ENCODE peak calls at places on chromosomes 2 and 18, in eight cellular contexts. One of them, this sample, is unnamed.

GRCh38 chr2:173770936-173771678 is 194.1 kb downstream of the SP3 start:
- DNase-seq in A549: no peak
- DNase-seq in Peyer's patch: no peak
- DNase-seq in gastrocnemius medialis: no peak
- DNase-seq in prostate gland: no peak
- DNase-seq in adrenal gland: no peak
- DNase-seq in transverse colon: no peak
- DNase-seq in body of pancreas: no peak
- DNase-seq in this sample: peak; percentile 4

GRCh38 chr18:44309185-44309584 is 371.5 kb upstream of the SETBP1 start:
- DNase-seq in body of pancreas: no peak
- DNase-seq in A549: no peak
- DNase-seq in adrenal gland: no peak
- DNase-seq in Peyer's patch: no peak
- DNase-seq in prostate gland: no peak
- DNase-seq in transverse colon: no peak
- DNase-seq in gastrocnemius medialis: no peak
- DNase-seq in this sample: no peak

GRCh38 chr2:163467206-163467605 is 268.6 kb downstream of the FIGN start:
- DNase-seq in Peyer's patch: no peak
- DNase-seq in A549: no peak
- DNase-seq in prostate gland: no peak
- DNase-seq in adrenal gland: no peak
- DNase-seq in body of pancreas: no peak
- DNase-seq in transverse colon: no peak
- DNase-seq in gastrocnemius medialis: peak; percentile 13
- DNase-seq in this sample: no peak

GRCh38 chr2:23905155-23905554 is 21.8 kb downstream of the ATAD2B start:
- DNase-seq in A549: no peak
- DNase-seq in transverse colon: no peak
- DNase-seq in body of pancreas: no peak
- DNase-seq in prostate gland: no peak
- DNase-seq in gastrocnemius medialis: no peak
- DNase-seq in Peyer's patch: no peak
- DNase-seq in adrenal gland: no peak
- DNase-seq in this sample: no peak

GRCh38 chr2:113105047-113105446 is 22.4 kb upstream of the IL1RN start:
- DNase-seq in adrenal gland: no peak
- DNase-seq in gastrocnemius medialis: no peak
- DNase-seq in A549: peak; percentile 36
- DNase-seq in transverse colon: no peak
- DNase-seq in body of pancreas: no peak
- DNase-seq in prostate gland: no peak
- DNase-seq in Peyer's patch: no peak
- DNase-seq in this sample: no peak

GRCh38 chr2:190858817-190859216 is 21.8 kb upstream of the GLS start:
- DNase-seq in prostate gland: no peak
- DNase-seq in Peyer's patch: no peak
- DNase-seq in gastrocnemius medialis: no peak
- DNase-seq in adrenal gland: no peak
- DNase-seq in A549: no peak
- DNase-seq in body of pancreas: no peak
- DNase-seq in transverse colon: no peak
- DNase-seq in this sample: no peak

GRCh38 chr2:174964404-174964803 is 40.8 kb downstream of the CHN1 start:
- DNase-seq in transverse colon: no peak
- DNase-seq in body of pancreas: no peak
- DNase-seq in gastrocnemius medialis: no peak
- DNase-seq in Peyer's patch: no peak
- DNase-seq in A549: no peak
- DNase-seq in prostate gland: no peak
- DNase-seq in adrenal gland: no peak
- DNase-seq in this sample: no peak

GRCh38 chr2:12350821-12351220 is 365.9 kb upstream of the TRIB2 start:
- DNase-seq in transverse colon: no peak
- DNase-seq in A549: no peak
- DNase-seq in Peyer's patch: no peak
- DNase-seq in adrenal gland: no peak
- DNase-seq in gastrocnemius medialis: no peak
- DNase-seq in body of pancreas: no peak
- DNase-seq in prostate gland: no peak
- DNase-seq in this sample: no peak

GRCh38 chr2:230011617-230012016 is 57.1 kb downstream of the SLC16A14 start:
- DNase-seq in Peyer's patch: no peak
- DNase-seq in gastrocnemius medialis: no peak
- DNase-seq in prostate gland: no peak
- DNase-seq in transverse colon: no peak
- DNase-seq in adrenal gland: no peak
- DNase-seq in A549: no peak
- DNase-seq in body of pancreas: no peak
- DNase-seq in this sample: no peak

GRCh38 chr2:226256237-226256636 is 543.4 kb downstream of the IRS1 start:
- DNase-seq in adrenal gland: no peak
- DNase-seq in prostate gland: no peak
- DNase-seq in gastrocnemius medialis: no peak
- DNase-seq in Peyer's patch: no peak
- DNase-seq in body of pancreas: no peak
- DNase-seq in transverse colon: no peak
- DNase-seq in A549: peak; percentile 53
- DNase-seq in this sample: no peak

GRCh38 chr18:44320619-44321460 is 359.8 kb upstream of the SETBP1 start:
- DNase-seq in prostate gland: no peak
- DNase-seq in body of pancreas: no peak
- DNase-seq in Peyer's patch: no peak
- DNase-seq in adrenal gland: no peak
- DNase-seq in gastrocnemius medialis: no peak
- DNase-seq in transverse colon: no peak
- DNase-seq in A549: peak; percentile 4
- DNase-seq in this sample: no peak

GRCh38 chr2:21263622-21264021 is 139.9 kb downstream of the TDRD15 start:
- DNase-seq in Peyer's patch: no peak
- DNase-seq in transverse colon: no peak
- DNase-seq in adrenal gland: no peak
- DNase-seq in body of pancreas: no peak
- DNase-seq in A549: no peak
- DNase-seq in gastrocnemius medialis: no peak
- DNase-seq in prostate gland: no peak
- DNase-seq in this sample: no peak

DNA sequence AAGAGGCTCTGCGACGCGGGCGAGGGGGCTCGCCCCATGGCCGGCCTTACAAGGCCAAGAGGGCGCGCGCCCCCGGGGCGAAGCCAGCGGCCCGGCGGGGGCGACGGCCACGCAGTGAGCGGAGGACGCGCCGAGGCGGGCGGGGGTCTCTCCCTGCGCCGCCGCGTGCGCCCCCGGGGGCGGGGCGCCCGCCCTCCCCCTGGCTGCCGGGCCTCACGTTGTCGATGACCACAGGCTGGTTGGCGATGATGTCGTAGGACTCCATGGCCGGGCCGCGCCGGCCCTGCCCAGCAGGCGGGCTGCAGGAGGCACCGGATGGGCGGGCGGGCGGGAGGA is 250 bp downstream of the ACTR1B start:
- DNase-seq in body of pancreas: no peak
- DNase-seq in gastrocnemius medialis: no peak
- DNase-seq in Peyer's patch: no peak
- DNase-seq in adrenal gland: no peak
- DNase-seq in transverse colon: no peak
- DNase-seq in A549: no peak
- DNase-seq in prostate gland: no peak
- DNase-seq in this sample: no peak
- TF ChIP-seq POLR2A in body of pancreas: no peak
- TF ChIP-seq POLR2A in gastrocnemius medialis: no peak
- TF ChIP-seq POLR2A in Peyer's patch: no peak
- TF ChIP-seq POLR2A in adrenal gland: no peak
- TF ChIP-seq POLR2A in transverse colon: no peak
- TF ChIP-seq POLR2A in A549: no peak
- TF ChIP-seq POLR2A in prostate gland: no peak
- TF ChIP-seq POLR2A in this sample: no peak

DNA sequence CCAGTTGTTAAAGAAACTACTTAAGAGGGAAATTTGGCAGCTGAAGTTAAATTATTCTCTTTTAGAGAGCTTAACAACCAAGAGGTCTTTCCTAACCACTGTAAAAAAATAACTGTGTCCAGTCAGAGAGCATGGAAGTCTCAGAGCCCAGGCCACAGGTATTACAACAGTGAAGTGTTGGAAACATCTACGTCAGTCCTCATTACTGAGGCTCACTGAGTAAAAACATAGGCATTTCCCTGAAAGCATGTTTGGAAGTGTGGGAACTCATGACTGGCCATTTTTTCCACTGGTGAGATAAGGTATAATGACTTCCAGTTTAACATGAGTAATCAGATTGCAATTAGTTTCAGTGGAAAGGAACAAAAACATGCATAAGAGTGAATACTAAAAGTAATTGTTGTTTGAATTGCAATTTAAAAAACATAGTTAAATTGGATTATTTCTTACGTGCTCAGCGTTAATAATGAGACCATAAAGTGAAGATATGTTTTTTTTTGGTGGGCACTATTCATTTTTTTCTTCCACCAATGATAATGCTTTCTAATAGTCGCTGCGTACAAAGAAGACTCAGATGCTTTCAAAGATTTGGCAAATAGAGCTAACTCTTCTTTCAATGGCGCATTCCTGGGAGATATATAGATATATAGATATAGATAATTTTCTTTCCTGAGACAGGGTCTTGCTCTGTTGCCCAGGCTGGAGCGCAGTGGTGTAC is 60.8 kb downstream of the EFEMP1 start:
- DNase-seq in A549: peak; percentile 94
- DNase-seq in body of pancreas: no peak
- DNase-seq in Peyer's patch: no peak
- DNase-seq in transverse colon: no peak
- DNase-seq in adrenal gland: peak; percentile 77
- DNase-seq in gastrocnemius medialis: peak; percentile 39
- DNase-seq in prostate gland: no peak
- DNase-seq in this sample: no peak
- TF ChIP-seq POLR2A in A549: no peak
- TF ChIP-seq POLR2A in body of pancreas: no peak
- TF ChIP-seq POLR2A in Peyer's patch: no peak
- TF ChIP-seq POLR2A in transverse colon: no peak
- TF ChIP-seq POLR2A in adrenal gland: no peak
- TF ChIP-seq POLR2A in gastrocnemius medialis: no peak
- TF ChIP-seq POLR2A in prostate gland: no peak
- TF ChIP-seq POLR2A in this sample: no peak

GRCh38 chr2:233769260-233769659 is 8.9 kb upstream of the MROH2A start:
- DNase-seq in A549: no peak
- DNase-seq in adrenal gland: no peak
- DNase-seq in body of pancreas: no peak
- DNase-seq in Peyer's patch: no peak
- DNase-seq in prostate gland: no peak
- DNase-seq in gastrocnemius medialis: no peak
- DNase-seq in transverse colon: no peak
- DNase-seq in this sample: no peak

GRCh38 chr2:233764264-233764663 is 4.2 kb downstream of the UGT1A1 start:
- DNase-seq in prostate gland: no peak
- DNase-seq in Peyer's patch: no peak
- DNase-seq in transverse colon: peak; percentile 34
- DNase-seq in adrenal gland: no peak
- DNase-seq in body of pancreas: no peak
- DNase-seq in A549: peak; percentile 66
- DNase-seq in gastrocnemius medialis: no peak
- DNase-seq in this sample: no peak

GRCh38 chr2:233766416-233766815 is 6.3 kb downstream of the UGT1A1 start:
- DNase-seq in Peyer's patch: no peak
- DNase-seq in gastrocnemius medialis: no peak
- DNase-seq in body of pancreas: no peak
- DNase-seq in transverse colon: peak; percentile 27
- DNase-seq in adrenal gland: no peak
- DNase-seq in prostate gland: no peak
- DNase-seq in A549: no peak
- DNase-seq in this sample: no peak

GRCh38 chr2:233761040-233761769 is 1.1 kb downstream of the UGT1A1 start:
- DNase-seq in transverse colon: no peak
- DNase-seq in prostate gland: no peak
- DNase-seq in adrenal gland: no peak
- DNase-seq in A549: no peak
- DNase-seq in body of pancreas: no peak
- DNase-seq in Peyer's patch: no peak
- DNase-seq in gastrocnemius medialis: no peak
- DNase-seq in this sample: no peak

DNA sequence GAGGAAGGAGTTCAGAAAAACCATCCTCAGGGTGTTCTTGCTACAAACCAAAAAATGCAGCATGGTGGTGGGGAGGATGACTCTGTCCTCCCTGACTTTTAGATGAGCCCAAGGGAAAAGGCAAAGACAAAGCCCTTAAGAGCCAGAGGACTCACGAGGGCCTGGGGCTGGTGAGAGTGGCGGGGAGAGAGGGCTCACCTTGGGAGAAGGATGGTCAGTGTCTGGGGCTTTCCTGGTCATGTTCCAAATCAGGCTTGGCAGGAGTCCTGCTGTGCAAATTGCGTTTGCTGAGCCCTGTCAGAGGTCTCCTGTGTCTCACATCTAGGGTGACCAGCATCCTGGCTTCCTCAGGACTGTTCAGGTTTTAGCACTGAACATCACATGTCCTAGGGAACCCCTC is 4.7 kb downstream of the UGT1A1 start:
- DNase-seq in Peyer's patch: no peak
- DNase-seq in adrenal gland: no peak
- DNase-seq in gastrocnemius medialis: no peak
- DNase-seq in body of pancreas: no peak
- DNase-seq in prostate gland: no peak
- DNase-seq in A549: no peak
- DNase-seq in transverse colon: no peak
- DNase-seq in this sample: no peak
- TF ChIP-seq POLR2A in Peyer's patch: no peak
- TF ChIP-seq POLR2A in adrenal gland: no peak
- TF ChIP-seq POLR2A in gastrocnemius medialis: no peak
- TF ChIP-seq POLR2A in body of pancreas: no peak
- TF ChIP-seq POLR2A in prostate gland: no peak
- TF ChIP-seq POLR2A in A549: peak; percentile 7
- TF ChIP-seq POLR2A in transverse colon: no peak
- TF ChIP-seq POLR2A in this sample: no peak

GRCh38 chr2:69804416-69804815 is 25.0 kb upstream of the GMCL1 start:
- DNase-seq in prostate gland: no peak
- DNase-seq in A549: no peak
- DNase-seq in Peyer's patch: no peak
- DNase-seq in transverse colon: no peak
- DNase-seq in adrenal gland: no peak
- DNase-seq in body of pancreas: no peak
- DNase-seq in gastrocnemius medialis: no peak
- DNase-seq in this sample: no peak

GRCh38 chr2:69807821-69808540 is 21.5 kb upstream of the GMCL1 start:
- DNase-seq in adrenal gland: no peak
- DNase-seq in body of pancreas: no peak
- DNase-seq in A549: no peak
- DNase-seq in prostate gland: no peak
- DNase-seq in Peyer's patch: no peak
- DNase-seq in gastrocnemius medialis: no peak
- DNase-seq in transverse colon: no peak
- DNase-seq in this sample: peak; percentile 76

GRCh38 chr2:69810550-69810949 is 18.9 kb upstream of the GMCL1 start:
- DNase-seq in body of pancreas: no peak
- DNase-seq in Peyer's patch: no peak
- DNase-seq in prostate gland: no peak
- DNase-seq in transverse colon: no peak
- DNase-seq in adrenal gland: no peak
- DNase-seq in A549: no peak
- DNase-seq in gastrocnemius medialis: no peak
- DNase-seq in this sample: no peak

GRCh38 chr2:69801745-69802144 is 27.7 kb upstream of the GMCL1 start:
- DNase-seq in transverse colon: no peak
- DNase-seq in prostate gland: no peak
- DNase-seq in A549: no peak
- DNase-seq in gastrocnemius medialis: no peak
- DNase-seq in Peyer's patch: no peak
- DNase-seq in body of pancreas: no peak
- DNase-seq in adrenal gland: no peak
- DNase-seq in this sample: no peak

GRCh38 chr2:69805887-69806286 is 23.6 kb upstream of the GMCL1 start:
- DNase-seq in transverse colon: no peak
- DNase-seq in A549: no peak
- DNase-seq in gastrocnemius medialis: no peak
- DNase-seq in adrenal gland: no peak
- DNase-seq in body of pancreas: no peak
- DNase-seq in Peyer's patch: no peak
- DNase-seq in prostate gland: no peak
- DNase-seq in this sample: no peak
- TF ChIP-seq POLR2A in transverse colon: no peak
- TF ChIP-seq POLR2A in A549: no peak
- TF ChIP-seq POLR2A in gastrocnemius medialis: no peak
- TF ChIP-seq POLR2A in adrenal gland: no peak
- TF ChIP-seq POLR2A in body of pancreas: no peak
- TF ChIP-seq POLR2A in Peyer's patch: no peak
- TF ChIP-seq POLR2A in prostate gland: no peak
- TF ChIP-seq POLR2A in this sample: no peak